ENCODE peak calls at places on chromosomes 3 and 15, in ten cellular contexts. One of them, this sample, is unnamed.

GRCh38 chr3:13954266-13954665 is 74.4 kb upstream of the WNT7A start:
- DNase-seq in uterus: no peak
- DNase-seq in right cardiac atrium: no peak
- DNase-seq in MM.1S: no peak
- DNase-seq in cardiac muscle cell: no peak
- DNase-seq in endothelial cell of umbilical vein: no peak
- DNase-seq in fibroblast of lung: no peak
- DNase-seq in lower lobe of right lung: no peak
- DNase-seq in heart left ventricle: no peak
- DNase-seq in A549: no peak
- DNase-seq in this sample: no peak

GRCh38 chr15:51227967-51228783 is 110.2 kb downstream of the CYP19A1 start:
- DNase-seq in uterus: no peak
- DNase-seq in right cardiac atrium: peak; percentile 47
- DNase-seq in MM.1S: peak; percentile 81
- DNase-seq in cardiac muscle cell: peak; percentile 16
- DNase-seq in endothelial cell of umbilical vein: peak; percentile 60
- DNase-seq in fibroblast of lung: peak; percentile 88
- DNase-seq in lower lobe of right lung: no peak
- DNase-seq in heart left ventricle: peak; percentile 54
- DNase-seq in A549: peak; percentile 69
- DNase-seq in this sample: peak; percentile 37

GRCh38 chr15:22262613-22263020 is 182.3 kb downstream of the OR4M2 start:
- DNase-seq in uterus: no peak
- DNase-seq in right cardiac atrium: peak; percentile 77
- DNase-seq in MM.1S: no peak
- DNase-seq in cardiac muscle cell: no peak
- DNase-seq in endothelial cell of umbilical vein: no peak
- DNase-seq in fibroblast of lung: no peak
- DNase-seq in lower lobe of right lung: peak; percentile 80
- DNase-seq in heart left ventricle: peak; percentile 60
- DNase-seq in A549: peak; percentile 77
- DNase-seq in this sample: peak; percentile 38

GRCh38 chr15:35727627-35728026 is 181.7 kb upstream of the DPH6 start:
- DNase-seq in uterus: no peak
- DNase-seq in right cardiac atrium: no peak
- DNase-seq in MM.1S: no peak
- DNase-seq in cardiac muscle cell: no peak
- DNase-seq in endothelial cell of umbilical vein: no peak
- DNase-seq in fibroblast of lung: no peak
- DNase-seq in lower lobe of right lung: no peak
- DNase-seq in heart left ventricle: no peak
- DNase-seq in A549: no peak
- DNase-seq in this sample: no peak

GRCh38 chr15:51814616-51815015 is 14.8 kb upstream of the TMOD3 start:
- DNase-seq in uterus: no peak
- DNase-seq in right cardiac atrium: no peak
- DNase-seq in MM.1S: no peak
- DNase-seq in cardiac muscle cell: no peak
- DNase-seq in endothelial cell of umbilical vein: no peak
- DNase-seq in fibroblast of lung: no peak
- DNase-seq in lower lobe of right lung: no peak
- DNase-seq in heart left ventricle: no peak
- DNase-seq in A549: no peak
- DNase-seq in this sample: no peak

GRCh38 chr3:189914799-189915198 is 205.9 kb downstream of the P3H2 start:
- DNase-seq in uterus: no peak
- DNase-seq in right cardiac atrium: no peak
- DNase-seq in MM.1S: no peak
- DNase-seq in cardiac muscle cell: no peak
- DNase-seq in endothelial cell of umbilical vein: peak; percentile 42
- DNase-seq in fibroblast of lung: peak; percentile 91
- DNase-seq in lower lobe of right lung: no peak
- DNase-seq in heart left ventricle: no peak
- DNase-seq in A549: peak; percentile 88
- DNase-seq in this sample: no peak

GRCh38 chr3:194521514-194522260 is 34.9 kb upstream of the ATP13A3 start:
- DNase-seq in uterus: no peak
- DNase-seq in right cardiac atrium: no peak
- DNase-seq in MM.1S: no peak
- DNase-seq in cardiac muscle cell: no peak
- DNase-seq in endothelial cell of umbilical vein: peak; percentile 69
- DNase-seq in fibroblast of lung: peak; percentile 80
- DNase-seq in lower lobe of right lung: no peak
- DNase-seq in heart left ventricle: no peak
- DNase-seq in A549: no peak
- DNase-seq in this sample: no peak

GRCh38 chr15:82999905-83000671 is 11.4 kb downstream of the C15orf40 start:
- DNase-seq in uterus: no peak
- DNase-seq in right cardiac atrium: no peak
- DNase-seq in MM.1S: peak; percentile 79
- DNase-seq in cardiac muscle cell: peak; percentile 45
- DNase-seq in endothelial cell of umbilical vein: peak; percentile 71
- DNase-seq in fibroblast of lung: peak; percentile 75
- DNase-seq in lower lobe of right lung: no peak
- DNase-seq in heart left ventricle: no peak
- DNase-seq in A549: peak; percentile 69
- DNase-seq in this sample: no peak

GRCh38 chr15:83158393-83158792 is 49.2 kb downstream of the HDGFL3 start:
- DNase-seq in uterus: no peak
- DNase-seq in right cardiac atrium: no peak
- DNase-seq in MM.1S: no peak
- DNase-seq in cardiac muscle cell: no peak
- DNase-seq in endothelial cell of umbilical vein: no peak
- DNase-seq in fibroblast of lung: no peak
- DNase-seq in lower lobe of right lung: no peak
- DNase-seq in heart left ventricle: no peak
- DNase-seq in A549: no peak
- DNase-seq in this sample: no peak

GRCh38 chr3:144164352-144164751 is 192.7 kb downstream of the DIPK2A start:
- DNase-seq in uterus: no peak
- DNase-seq in right cardiac atrium: no peak
- DNase-seq in MM.1S: no peak
- DNase-seq in cardiac muscle cell: no peak
- DNase-seq in endothelial cell of umbilical vein: no peak
- DNase-seq in fibroblast of lung: no peak
- DNase-seq in lower lobe of right lung: no peak
- DNase-seq in heart left ventricle: no peak
- DNase-seq in A549: no peak
- DNase-seq in this sample: no peak

GRCh38 chr3:157807286-157807685 is 298.9 kb downstream of the SHOX2 start:
- DNase-seq in uterus: no peak
- DNase-seq in right cardiac atrium: no peak
- DNase-seq in MM.1S: no peak
- DNase-seq in cardiac muscle cell: no peak
- DNase-seq in endothelial cell of umbilical vein: no peak
- DNase-seq in fibroblast of lung: no peak
- DNase-seq in lower lobe of right lung: no peak
- DNase-seq in heart left ventricle: no peak
- DNase-seq in A549: no peak
- DNase-seq in this sample: no peak

GRCh38 chr3:71875461-71875947 is 90.6 kb upstream of the PROK2 start:
- DNase-seq in uterus: peak; percentile 62
- DNase-seq in right cardiac atrium: peak; percentile 87
- DNase-seq in MM.1S: peak; percentile 86
- DNase-seq in cardiac muscle cell: peak; percentile 79
- DNase-seq in endothelial cell of umbilical vein: peak; percentile 74
- DNase-seq in fibroblast of lung: peak; percentile 63
- DNase-seq in lower lobe of right lung: peak; percentile 79
- DNase-seq in heart left ventricle: peak; percentile 77
- DNase-seq in A549: peak; percentile 63
- DNase-seq in this sample: peak; percentile 86

GRCh38 chr3:39325223-39325622 is 4.3 kb upstream of the CCR8 start:
- DNase-seq in uterus: no peak
- DNase-seq in right cardiac atrium: no peak
- DNase-seq in MM.1S: no peak
- DNase-seq in cardiac muscle cell: no peak
- DNase-seq in endothelial cell of umbilical vein: no peak
- DNase-seq in fibroblast of lung: no peak
- DNase-seq in lower lobe of right lung: no peak
- DNase-seq in heart left ventricle: no peak
- DNase-seq in A549: no peak
- DNase-seq in this sample: no peak

GRCh38 chr3:39329493-39329892 is at the start of gene CCR8:
- DNase-seq in uterus: no peak
- DNase-seq in right cardiac atrium: no peak
- DNase-seq in MM.1S: no peak
- DNase-seq in cardiac muscle cell: no peak
- DNase-seq in endothelial cell of umbilical vein: no peak
- DNase-seq in fibroblast of lung: no peak
- DNase-seq in lower lobe of right lung: no peak
- DNase-seq in heart left ventricle: no peak
- DNase-seq in A549: no peak
- DNase-seq in this sample: no peak

GRCh38 chr3:39327053-39327745 is 2.3 kb upstream of the CCR8 start:
- DNase-seq in uterus: no peak
- DNase-seq in right cardiac atrium: no peak
- DNase-seq in MM.1S: no peak
- DNase-seq in cardiac muscle cell: no peak
- DNase-seq in endothelial cell of umbilical vein: no peak
- DNase-seq in fibroblast of lung: no peak
- DNase-seq in lower lobe of right lung: no peak
- DNase-seq in heart left ventricle: no peak
- DNase-seq in A549: no peak
- DNase-seq in this sample: no peak

GRCh38 chr3:39330824-39331223 is 1.3 kb downstream of the CCR8 start:
- DNase-seq in uterus: no peak
- DNase-seq in right cardiac atrium: no peak
- DNase-seq in MM.1S: no peak
- DNase-seq in cardiac muscle cell: no peak
- DNase-seq in endothelial cell of umbilical vein: no peak
- DNase-seq in fibroblast of lung: no peak
- DNase-seq in lower lobe of right lung: no peak
- DNase-seq in heart left ventricle: no peak
- DNase-seq in A549: no peak
- DNase-seq in this sample: no peak

DNA sequence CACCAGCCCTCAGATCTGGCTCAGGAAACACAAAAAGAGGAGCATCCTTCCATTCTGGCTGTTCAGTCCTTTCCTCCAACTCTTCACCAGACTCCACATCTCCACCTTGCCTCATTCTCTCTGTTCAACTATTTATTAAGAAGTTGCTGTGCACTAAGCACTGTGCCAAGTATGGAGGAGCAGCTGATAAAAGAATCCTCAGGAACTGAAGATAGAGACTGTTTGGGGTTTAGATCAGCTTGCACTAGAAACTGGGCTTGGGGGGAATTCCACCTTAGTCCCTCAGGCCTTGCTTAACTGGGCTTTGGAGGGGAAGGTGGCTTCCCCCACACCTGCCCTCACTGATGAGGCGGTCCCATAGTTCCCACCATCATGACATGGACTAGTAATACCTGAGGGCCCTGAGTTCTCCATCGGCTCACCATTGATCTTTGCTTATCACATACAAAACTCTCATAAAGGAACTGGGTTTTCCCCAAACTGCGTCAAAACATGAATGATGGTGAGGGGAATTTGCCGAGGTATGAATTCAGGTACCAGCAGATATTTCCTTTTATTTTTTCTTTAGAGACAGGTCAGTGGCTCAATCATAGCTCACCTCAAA is 1.7 kb upstream of the CCR8 start:
- DNase-seq in uterus: no peak
- DNase-seq in right cardiac atrium: no peak
- DNase-seq in MM.1S: no peak
- DNase-seq in cardiac muscle cell: no peak
- DNase-seq in endothelial cell of umbilical vein: no peak
- DNase-seq in fibroblast of lung: no peak
- DNase-seq in lower lobe of right lung: no peak
- DNase-seq in heart left ventricle: no peak
- DNase-seq in A549: no peak
- DNase-seq in this sample: no peak
- H3K4me1 ChIP-seq in uterus: no peaks in the 10 kb centered on the region
- H3K4me1 ChIP-seq in right cardiac atrium: no peaks in the 10 kb centered on the region
- H3K4me1 ChIP-seq in MM.1S: no peaks in the 10 kb centered on the region
- H3K4me1 ChIP-seq in cardiac muscle cell: no peaks in the 10 kb centered on the region
- H3K4me1 ChIP-seq in endothelial cell of umbilical vein: no peaks in the 10 kb centered on the region
- H3K4me1 ChIP-seq in fibroblast of lung: no peaks in the 10 kb centered on the region
- H3K4me1 ChIP-seq in lower lobe of right lung: no peaks in the 10 kb centered on the region
- H3K4me1 ChIP-seq in heart left ventricle: no peaks in the 10 kb centered on the region
- H3K4me1 ChIP-seq in A549: no peaks in the 10 kb centered on the region
- H3K4me1 ChIP-seq in this sample: no peaks in the 10 kb centered on the region

GRCh38 chr3:93961026-93961425 is 12.7 kb downstream of the PROS1 start:
- DNase-seq in uterus: no peak
- DNase-seq in right cardiac atrium: no peak
- DNase-seq in MM.1S: no peak
- DNase-seq in cardiac muscle cell: no peak
- DNase-seq in endothelial cell of umbilical vein: no peak
- DNase-seq in fibroblast of lung: no peak
- DNase-seq in lower lobe of right lung: no peak
- DNase-seq in heart left ventricle: no peak
- DNase-seq in A549: no peak
- DNase-seq in this sample: no peak
- H3K9me3 ChIP-seq in uterus: no peaks in the 10 kb centered on the region
- H3K9me3 ChIP-seq in right cardiac atrium: no peaks in the 10 kb centered on the region
- H3K9me3 ChIP-seq in MM.1S: no peaks in the 10 kb centered on the region
- H3K9me3 ChIP-seq in cardiac muscle cell: no peaks in the 10 kb centered on the region
- H3K9me3 ChIP-seq in endothelial cell of umbilical vein: no peaks in the 10 kb centered on the region
- H3K9me3 ChIP-seq in fibroblast of lung: no peaks in the 10 kb centered on the region
- H3K9me3 ChIP-seq in lower lobe of right lung: no peaks in the 10 kb centered on the region
- H3K9me3 ChIP-seq in heart left ventricle: no peaks in the 10 kb centered on the region
- H3K9me3 ChIP-seq in A549: no peaks in the 10 kb centered on the region
- H3K9me3 ChIP-seq in this sample: no peaks in the 10 kb centered on the region

DNA sequence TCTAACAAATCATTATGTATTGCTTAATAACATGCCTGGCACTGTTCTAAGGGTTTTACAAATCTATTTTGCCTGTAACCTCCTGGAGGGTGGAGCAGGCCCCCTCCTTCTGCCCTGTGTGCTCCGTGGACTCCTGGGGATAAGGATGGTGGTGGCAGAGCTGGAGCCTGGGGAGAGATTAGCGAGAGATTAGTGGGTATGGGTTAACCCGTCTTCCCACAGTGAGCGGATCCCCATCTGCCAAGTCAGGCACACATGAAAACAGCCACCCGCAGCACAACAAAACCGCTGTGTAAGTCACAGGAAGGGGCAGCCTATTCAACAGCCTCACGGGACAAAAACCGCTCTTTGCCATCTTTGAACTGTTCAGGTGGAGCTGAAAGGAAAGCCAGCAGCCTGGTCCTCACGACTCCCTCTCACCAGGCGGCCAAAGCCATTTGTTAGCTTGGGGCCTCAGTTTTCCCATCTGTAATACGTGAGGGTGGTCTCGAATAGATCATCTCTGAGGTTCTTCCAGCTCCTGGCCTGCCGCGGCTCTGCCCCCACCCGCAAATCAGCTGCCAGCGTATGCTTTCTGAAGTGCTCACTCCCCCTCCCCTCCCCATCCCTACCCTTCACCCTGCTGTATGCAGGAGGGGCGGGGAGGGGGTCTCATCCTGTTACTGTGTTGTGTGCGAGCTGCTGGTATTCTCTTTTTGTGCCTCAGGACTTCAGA is 43.6 kb downstream of the PDIA5 start:
- DNase-seq in uterus: no peak
- DNase-seq in right cardiac atrium: no peak
- DNase-seq in MM.1S: no peak
- DNase-seq in cardiac muscle cell: no peak
- DNase-seq in endothelial cell of umbilical vein: no peak
- DNase-seq in fibroblast of lung: no peak
- DNase-seq in lower lobe of right lung: no peak
- DNase-seq in heart left ventricle: no peak
- DNase-seq in A549: no peak
- DNase-seq in this sample: no peak
- H3K4me3 ChIP-seq in uterus: no peak overlapping the region
- H3K4me3 ChIP-seq in right cardiac atrium: no peak overlapping the region
- H3K4me3 ChIP-seq in MM.1S: no peak overlapping the region
- H3K4me3 ChIP-seq in cardiac muscle cell: no peak overlapping the region
- H3K4me3 ChIP-seq in endothelial cell of umbilical vein: no peak overlapping the region
- H3K4me3 ChIP-seq in fibroblast of lung: no peak overlapping the region
- H3K4me3 ChIP-seq in lower lobe of right lung: no peak overlapping the region
- H3K4me3 ChIP-seq in heart left ventricle: no peak overlapping the region
- H3K4me3 ChIP-seq in A549: no peak overlapping the region
- H3K4me3 ChIP-seq in this sample: no peak overlapping the region

GRCh38 chr3:182399978-182400737 is 393.1 kb upstream of the ATP11B start:
- DNase-seq in uterus: no peak
- DNase-seq in right cardiac atrium: no peak
- DNase-seq in MM.1S: no peak
- DNase-seq in cardiac muscle cell: no peak
- DNase-seq in endothelial cell of umbilical vein: no peak
- DNase-seq in fibroblast of lung: no peak
- DNase-seq in lower lobe of right lung: no peak
- DNase-seq in heart left ventricle: no peak
- DNase-seq in A549: no peak
- DNase-seq in this sample: no peak
- H3K4me1 ChIP-seq in uterus: no peaks in the 10 kb centered on the region
- H3K4me1 ChIP-seq in right cardiac atrium: no peaks in the 10 kb centered on the region
- H3K4me1 ChIP-seq in MM.1S: peaks cover 10% of the 10 kb centered on the region
- H3K4me1 ChIP-seq in cardiac muscle cell: no peaks in the 10 kb centered on the region
- H3K4me1 ChIP-seq in endothelial cell of umbilical vein: no peaks in the 10 kb centered on the region
- H3K4me1 ChIP-seq in fibroblast of lung: no peaks in the 10 kb centered on the region
- H3K4me1 ChIP-seq in lower lobe of right lung: no peaks in the 10 kb centered on the region
- H3K4me1 ChIP-seq in heart left ventricle: no peaks in the 10 kb centered on the region
- H3K4me1 ChIP-seq in A549: no peaks in the 10 kb centered on the region
- H3K4me1 ChIP-seq in this sample: no peaks in the 10 kb centered on the region

This sample was measured in adrenal gland.